ENCODE peak calls at places on chromosomes 12 and 14, in six cellular contexts. R, F, C, W, V and X are unnamed samples. For H3K36me3, the result is how much of the 10 kb centered on the place peaks cover.

GRCh38 chr14:43169722-43170121 is 1337.4 kb downstream of the FSCB start:
- DNase-seq in R (no peak), F (no peak), C (no peak), W (no peak), V (no peak), X (no peak)

GRCh38 chr12:19430988-19431387 is 8.3 kb upstream of the AEBP2 start:
- DNase-seq in R (peak), F (no peak), C (no peak), W (no peak), V (no peak), X (no peak)

GRCh38 chr12:3157581-3158328 is 80.6 kb downstream of the TSPAN9 start:
- DNase-seq in R (no peak), F (no peak), C (no peak), W (no peak), V (no peak), X (no peak)

GRCh38 chr14:24224618-24225071 is 7.5 kb downstream of the NEDD8 start:
- DNase-seq in R (peak), F (no peak), C (no peak), W (no peak), V (peak), X (no peak)

GRCh38 chr12:39375206-39375808 is 67.6 kb downstream of the KIF21A start:
- DNase-seq in R (no peak), F (no peak), C (no peak), W (no peak), V (no peak), X (no peak)

GRCh38 chr12:106819991-106820390 is 45.5 kb downstream of the RIC8B start:
- DNase-seq in R (no peak), F (no peak), C (no peak), W (no peak), V (no peak), X (no peak)

GRCh38 chr12:108720757-108721514 is 10.4 kb downstream of the CORO1C start:
- DNase-seq in R (peak), F (no peak), C (no peak), W (no peak), V (no peak), X (no peak)

GRCh38 chr12:128729628-128730121 is 94.1 kb downstream of the SLC15A4 start:
- DNase-seq in R (no peak), F (no peak), C (no peak), W (no peak), V (no peak), X (no peak)

GRCh38 chr12:47025798-47026197 is 53.6 kb upstream of the PCED1B start:
- DNase-seq in R (no peak), F (no peak), C (no peak), W (no peak), V (no peak), X (no peak)

GRCh38 chr12:73599268-73599667 is 938.4 kb upstream of the ATXN7L3B start:
- DNase-seq in R (no peak), F (no peak), C (no peak), W (no peak), V (no peak), X (no peak)

GRCh38 chr12:131735153-131735456 is 24.2 kb downstream of the SFSWAP start:
- DNase-seq in R (no peak), F (no peak), C (no peak), W (no peak), V (no peak), X (no peak)

DNA sequence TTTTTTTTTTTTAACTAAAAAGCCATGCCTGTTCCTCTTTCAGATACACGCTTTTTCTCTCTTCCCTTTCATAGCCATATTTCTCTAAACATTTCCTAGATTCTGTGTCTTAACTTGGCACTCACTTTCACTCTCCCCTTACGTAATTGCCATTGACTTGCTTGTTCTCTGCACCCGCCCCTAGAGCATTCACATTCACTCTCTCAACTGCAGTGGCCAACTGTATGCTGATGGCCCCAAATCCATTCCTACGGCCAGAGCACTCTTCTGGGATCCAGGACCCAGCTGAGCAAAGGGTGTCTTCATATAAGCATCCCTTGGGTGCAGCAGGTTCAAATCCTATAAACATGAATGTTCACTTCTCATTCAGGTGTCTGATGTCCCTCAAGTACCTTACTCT is 59.5 kb downstream of the CKB start:
- DNase-seq in R (no peak), F (no peak), C (no peak), W (no peak), V (no peak), X (no peak)
- H3K36me3 ChIP-seq in R (under half), F (under half), C (half or more), W (under half), V (under half), X (half or more)

DNA sequence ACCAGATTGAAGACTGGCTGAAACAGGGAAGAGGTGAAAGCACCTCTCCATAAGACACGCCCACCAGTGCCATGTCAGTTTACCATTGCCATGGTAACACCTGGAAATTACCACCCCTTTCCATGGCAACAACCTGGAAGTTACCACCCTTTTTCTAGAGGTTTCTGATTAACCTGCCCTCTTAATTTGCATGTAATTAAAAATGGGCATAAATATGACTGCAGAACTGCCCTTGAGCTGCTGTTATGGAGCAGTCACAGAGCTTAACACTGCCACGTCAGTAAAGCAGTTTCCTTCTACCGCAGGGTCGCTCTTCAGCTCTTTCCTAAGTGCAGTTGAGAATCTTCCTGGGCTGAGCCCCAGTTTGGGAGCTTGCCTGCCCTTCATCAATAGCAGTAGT is 55.2 kb downstream of the RASSF3 start:
- DNase-seq in R (no peak), F (no peak), C (no peak), W (no peak), V (peak), X (no peak)
- H3K27ac ChIP-seq in R (no peak), F (no peak), C (peak), W (peak), V (peak), X (peak)

GRCh38 chr14:75724414-75725204 is 63.6 kb downstream of the TTLL5 start:
- DNase-seq in R (no peak), F (no peak), C (no peak), W (no peak), V (no peak), X (no peak)

GRCh38 chr14:75723716-75724115 is 62.7 kb downstream of the TTLL5 start:
- DNase-seq in R (no peak), F (no peak), C (no peak), W (no peak), V (no peak), X (no peak)

GRCh38 chr14:75727124-75727523 is 66.1 kb downstream of the TTLL5 start:
- DNase-seq in R (no peak), F (no peak), C (no peak), W (no peak), V (no peak), X (no peak)

GRCh38 chr14:75726326-75726725 is 65.3 kb downstream of the TTLL5 start:
- DNase-seq in R (no peak), F (no peak), C (no peak), W (no peak), V (no peak), X (no peak)

GRCh38 chr14:75725481-75725880 is 64.4 kb downstream of the TTLL5 start:
- DNase-seq in R (no peak), F (no peak), C (no peak), W (no peak), V (no peak), X (no peak)
- H3K36me3 ChIP-seq in R (under half), F (under half), C (under half), W (under half), V (under half), X (under half)

GRCh38 chr14:22875748-22876319 is 4.3 kb downstream of the LRP10 start:
- DNase-seq in R (no peak), F (no peak), C (no peak), W (no peak), V (no peak), X (no peak)
- H3K27ac ChIP-seq in R (no peak), F (no peak), C (no peak), W (no peak), V (no peak), X (no peak)

GRCh38 chr12:130667421-130667960 is 48.6 kb downstream of the RIMBP2 start:
- DNase-seq in R (no peak), F (no peak), C (no peak), W (no peak), V (no peak), X (no peak)

GRCh38 chr12:130664772-130665171 is 51.3 kb downstream of the RIMBP2 start:
- DNase-seq in R (no peak), F (no peak), C (peak), W (no peak), V (no peak), X (no peak)

GRCh38 chr12:130665753-130666152 is 50.3 kb downstream of the RIMBP2 start:
- DNase-seq in R (no peak), F (no peak), C (no peak), W (no peak), V (no peak), X (no peak)

GRCh38 chr12:130668286-130669204 is 47.6 kb downstream of the RIMBP2 start:
- DNase-seq in R (no peak), F (no peak), C (no peak), W (no peak), V (no peak), X (no peak)

DNA sequence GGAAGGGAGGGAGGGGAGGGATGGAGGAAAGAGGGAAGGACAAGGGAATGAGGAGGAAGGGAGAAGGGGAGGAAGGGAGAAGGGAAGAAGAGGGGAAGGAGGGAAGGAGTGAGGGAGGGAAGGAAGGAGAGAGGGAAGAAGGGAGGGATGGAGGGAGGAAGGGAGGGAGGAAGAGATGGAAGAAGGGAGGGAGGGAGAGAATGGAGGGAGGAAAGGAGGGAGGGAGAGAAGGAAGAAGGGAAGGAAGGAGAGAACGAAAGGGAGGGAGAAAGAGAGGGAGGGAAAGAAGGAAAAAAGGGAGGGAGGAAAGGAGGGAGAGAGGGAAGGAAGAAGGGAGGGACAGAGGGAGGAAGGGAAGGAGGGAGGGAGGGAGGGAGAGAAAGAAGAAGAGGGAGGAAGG is 49.5 kb downstream of the RIMBP2 start:
- DNase-seq in R (no peak), F (no peak), C (no peak), W (no peak), V (no peak), X (no peak)
- H3K36me3 ChIP-seq in R (under half), F (under half), C (under half), W (under half), V (under half), X (under half)

GRCh38 chr14:73026845-73027542 is at the start of gene ZFYVE1:
- DNase-seq in R (peak), F (peak), C (peak), W (peak), V (peak), X (peak)
- H3K27ac ChIP-seq in R (peak), F (no peak), C (peak), W (peak), V (peak), X (peak)

GRCh38 chr12:1760566-1761382 is 59.6 kb upstream of the LRTM2 start:
- DNase-seq in R (peak), F (no peak), C (no peak), W (no peak), V (no peak), X (no peak)
- H3K36me3 ChIP-seq in R (under half), F (under half), C (under half), W (under half), V (under half), X (under half)

DNA sequence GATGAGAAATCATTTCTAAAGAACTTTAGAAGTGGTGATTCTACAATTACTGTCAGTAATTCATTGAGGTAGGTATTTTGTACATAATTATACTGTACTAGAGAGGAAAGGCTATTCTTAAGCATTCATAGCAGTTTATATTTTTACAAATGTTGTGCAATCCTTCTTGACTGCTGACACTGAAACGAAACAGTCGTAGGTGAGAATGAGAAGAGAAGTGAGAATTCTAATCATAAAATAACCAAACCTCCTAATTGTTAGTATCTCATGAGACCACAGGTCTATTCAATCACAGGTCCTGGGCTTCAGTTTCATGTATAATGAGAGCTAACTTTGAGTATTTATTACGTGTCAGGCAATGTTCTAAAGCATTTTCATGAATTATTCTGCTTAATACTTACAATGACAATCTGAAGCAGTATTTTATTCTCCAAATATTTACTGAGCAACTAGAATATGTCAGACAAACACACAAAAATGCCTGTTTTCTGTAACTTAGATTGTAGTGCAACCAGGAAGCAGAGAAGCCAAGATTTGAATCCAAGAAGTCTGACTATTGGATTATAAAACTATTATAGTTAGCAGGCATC is 24.4 kb downstream of the RERG start:
- DNase-seq in R (no peak), F (no peak), C (no peak), W (no peak), V (no peak), X (no peak)
- H3K27ac ChIP-seq in R (no peak), F (no peak), C (peak), W (no peak), V (no peak), X (peak)

GRCh38 chr12:57145460-57146059 is 1.9 kb downstream of the LRP1-AS start:
- DNase-seq in R (no peak), F (no peak), C (no peak), W (no peak), V (no peak), X (no peak)

GRCh38 chr12:57148469-57149308 is 1.3 kb upstream of the LRP1-AS start:
- DNase-seq in R (no peak), F (no peak), C (peak), W (no peak), V (peak), X (peak)

GRCh38 chr12:57146925-57147640 is at the start of gene LRP1-AS:
- DNase-seq in R (no peak), F (no peak), C (no peak), W (no peak), V (no peak), X (no peak)

GRCh38 chr12:57147641-57147944 is 174 bp upstream of the LRP1-AS start:
- DNase-seq in R (peak), F (no peak), C (no peak), W (no peak), V (no peak), X (no peak)

DNA sequence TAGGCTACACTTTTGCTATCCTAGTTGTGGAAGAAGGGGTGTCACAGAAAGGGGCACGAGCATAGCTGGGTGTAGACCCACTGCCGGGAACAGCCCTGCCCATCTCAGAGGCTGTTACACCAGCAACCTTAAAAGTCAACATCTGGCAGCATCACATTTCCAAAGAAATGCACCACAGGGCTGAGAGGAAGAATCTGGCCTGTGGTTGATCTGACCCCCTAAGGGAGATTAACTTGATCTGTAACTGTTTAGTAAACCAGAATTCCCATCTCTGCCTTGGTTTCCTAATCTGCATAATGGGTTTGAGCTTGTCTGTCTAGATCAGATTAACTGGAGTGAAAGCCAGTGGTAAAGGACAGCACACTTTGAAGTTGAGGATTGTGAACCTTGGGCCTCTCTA is 1.3 kb downstream of the LRP1-AS start:
- DNase-seq in R (no peak), F (no peak), C (no peak), W (no peak), V (no peak), X (no peak)
- H3K36me3 ChIP-seq in R (half or more), F (under half), C (half or more), W (under half), V (under half), X (half or more)

DNA sequence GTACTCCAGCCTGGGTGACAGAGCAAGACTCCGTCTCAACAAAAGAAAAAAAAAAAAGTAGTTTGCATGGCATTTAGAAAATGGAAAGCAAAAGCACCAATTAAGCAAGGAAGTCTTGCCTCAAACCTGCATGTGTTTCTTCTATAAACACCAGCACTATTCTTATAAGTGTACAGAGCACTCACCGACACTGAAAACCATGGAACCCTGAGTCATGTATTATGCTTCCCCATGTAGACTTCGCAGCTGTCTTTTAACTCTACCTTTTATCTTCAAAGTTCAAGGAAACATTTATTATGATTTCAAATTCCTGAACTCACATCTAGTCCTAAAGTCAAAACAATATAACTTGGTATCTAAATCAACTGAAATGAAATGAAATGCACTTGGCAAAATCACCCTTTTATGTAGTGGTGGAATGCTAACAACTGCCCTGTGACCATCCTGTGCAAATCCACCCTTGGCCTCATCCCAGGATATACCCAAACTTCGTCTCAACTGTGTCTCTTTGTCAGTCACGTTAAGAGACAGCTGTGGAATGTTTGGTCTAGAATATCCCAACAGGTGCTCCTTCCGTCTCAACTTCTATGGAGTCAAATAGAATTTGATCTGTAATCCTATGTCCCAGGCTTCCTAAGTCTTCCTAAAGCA is 4.8 kb downstream of the BCAT1 start:
- DNase-seq in R (no peak), F (no peak), C (no peak), W (no peak), V (no peak), X (no peak)
- H3K27ac ChIP-seq in R (no peak), F (no peak), C (no peak), W (no peak), V (no peak), X (no peak)